ENCODE peak calls at places on chromosomes 16 and 17, in eight cellular contexts. One of them, this sample, is unnamed.

GRCh38 chr17:79082311-79083190 is 7.9 kb downstream of the ENGASE start:
- DNase-seq in head of caudate nucleus: peak
- DNase-seq in stimulated activated CD8-positive, alpha-beta memory T cell treated with anti-CD3 and anti-CD28 coated beads, Interleukin-7, amount 100 ng/mL, for 24 hours: peak
- DNase-seq in occipital lobe: no peak
- DNase-seq in activated CD4-positive, alpha-beta T cell treated with anti-CD3 and anti-CD28 coated beads, Interleukin-2, amount 50 U/mL, for 24 hours: peak
- DNase-seq in DMS153: no peak
- DNase-seq in NCI-H748 treated with DMSO at 0.1 percent for 48 hours: peak
- DNase-seq in left cardiac atrium: peak
- DNase-seq in this sample: no peak

GRCh38 chr16:58466396-58466795 is 33.5 kb upstream of the NDRG4 start:
- DNase-seq in head of caudate nucleus: no peak
- DNase-seq in stimulated activated CD8-positive, alpha-beta memory T cell treated with anti-CD3 and anti-CD28 coated beads, Interleukin-7, amount 100 ng/mL, for 24 hours: no peak
- DNase-seq in occipital lobe: no peak
- DNase-seq in activated CD4-positive, alpha-beta T cell treated with anti-CD3 and anti-CD28 coated beads, Interleukin-2, amount 50 U/mL, for 24 hours: no peak
- DNase-seq in DMS153: no peak
- DNase-seq in NCI-H748 treated with DMSO at 0.1 percent for 48 hours: no peak
- DNase-seq in left cardiac atrium: no peak
- DNase-seq in this sample: no peak

GRCh38 chr16:24820522-24820921 is 25.2 kb upstream of the SLC5A11 start:
- DNase-seq in head of caudate nucleus: no peak
- DNase-seq in stimulated activated CD8-positive, alpha-beta memory T cell treated with anti-CD3 and anti-CD28 coated beads, Interleukin-7, amount 100 ng/mL, for 24 hours: no peak
- DNase-seq in occipital lobe: no peak
- DNase-seq in activated CD4-positive, alpha-beta T cell treated with anti-CD3 and anti-CD28 coated beads, Interleukin-2, amount 50 U/mL, for 24 hours: no peak
- DNase-seq in DMS153: no peak
- DNase-seq in NCI-H748 treated with DMSO at 0.1 percent for 48 hours: no peak
- DNase-seq in left cardiac atrium: no peak
- DNase-seq in this sample: no peak

GRCh38 chr17:61454095-61454931 is 2.1 kb downstream of the TBX4 start:
- DNase-seq in head of caudate nucleus: no peak
- DNase-seq in stimulated activated CD8-positive, alpha-beta memory T cell treated with anti-CD3 and anti-CD28 coated beads, Interleukin-7, amount 100 ng/mL, for 24 hours: no peak
- DNase-seq in occipital lobe: no peak
- DNase-seq in activated CD4-positive, alpha-beta T cell treated with anti-CD3 and anti-CD28 coated beads, Interleukin-2, amount 50 U/mL, for 24 hours: no peak
- DNase-seq in DMS153: no peak
- DNase-seq in NCI-H748 treated with DMSO at 0.1 percent for 48 hours: no peak
- DNase-seq in left cardiac atrium: no peak
- DNase-seq in this sample: no peak

GRCh38 chr17:7717756-7718350 is 309 bp downstream of the DNAH2 start:
- DNase-seq in head of caudate nucleus: peak
- DNase-seq in stimulated activated CD8-positive, alpha-beta memory T cell treated with anti-CD3 and anti-CD28 coated beads, Interleukin-7, amount 100 ng/mL, for 24 hours: no peak
- DNase-seq in occipital lobe: no peak
- DNase-seq in activated CD4-positive, alpha-beta T cell treated with anti-CD3 and anti-CD28 coated beads, Interleukin-2, amount 50 U/mL, for 24 hours: no peak
- DNase-seq in DMS153: no peak
- DNase-seq in NCI-H748 treated with DMSO at 0.1 percent for 48 hours: no peak
- DNase-seq in left cardiac atrium: no peak
- DNase-seq in this sample: peak

GRCh38 chr16:943971-944370 is 26.8 kb downstream of the LMF1 start:
- DNase-seq in head of caudate nucleus: no peak
- DNase-seq in stimulated activated CD8-positive, alpha-beta memory T cell treated with anti-CD3 and anti-CD28 coated beads, Interleukin-7, amount 100 ng/mL, for 24 hours: no peak
- DNase-seq in occipital lobe: no peak
- DNase-seq in activated CD4-positive, alpha-beta T cell treated with anti-CD3 and anti-CD28 coated beads, Interleukin-2, amount 50 U/mL, for 24 hours: no peak
- DNase-seq in DMS153: no peak
- DNase-seq in NCI-H748 treated with DMSO at 0.1 percent for 48 hours: no peak
- DNase-seq in left cardiac atrium: no peak
- DNase-seq in this sample: no peak

GRCh38 chr16:11547517-11547916 is 39.2 kb downstream of the LITAF start:
- DNase-seq in head of caudate nucleus: peak
- DNase-seq in stimulated activated CD8-positive, alpha-beta memory T cell treated with anti-CD3 and anti-CD28 coated beads, Interleukin-7, amount 100 ng/mL, for 24 hours: no peak
- DNase-seq in occipital lobe: no peak
- DNase-seq in activated CD4-positive, alpha-beta T cell treated with anti-CD3 and anti-CD28 coated beads, Interleukin-2, amount 50 U/mL, for 24 hours: no peak
- DNase-seq in DMS153: no peak
- DNase-seq in NCI-H748 treated with DMSO at 0.1 percent for 48 hours: no peak
- DNase-seq in left cardiac atrium: no peak
- DNase-seq in this sample: peak

GRCh38 chr17:2500446-2500845 is 11.2 kb downstream of the METTL16 start:
- DNase-seq in head of caudate nucleus: no peak
- DNase-seq in stimulated activated CD8-positive, alpha-beta memory T cell treated with anti-CD3 and anti-CD28 coated beads, Interleukin-7, amount 100 ng/mL, for 24 hours: no peak
- DNase-seq in occipital lobe: no peak
- DNase-seq in activated CD4-positive, alpha-beta T cell treated with anti-CD3 and anti-CD28 coated beads, Interleukin-2, amount 50 U/mL, for 24 hours: no peak
- DNase-seq in DMS153: no peak
- DNase-seq in NCI-H748 treated with DMSO at 0.1 percent for 48 hours: no peak
- DNase-seq in left cardiac atrium: no peak
- DNase-seq in this sample: no peak

GRCh38 chr17:80119271-80119791 is 17.9 kb downstream of the GAA start:
- DNase-seq in head of caudate nucleus: no peak
- DNase-seq in stimulated activated CD8-positive, alpha-beta memory T cell treated with anti-CD3 and anti-CD28 coated beads, Interleukin-7, amount 100 ng/mL, for 24 hours: no peak
- DNase-seq in occipital lobe: no peak
- DNase-seq in activated CD4-positive, alpha-beta T cell treated with anti-CD3 and anti-CD28 coated beads, Interleukin-2, amount 50 U/mL, for 24 hours: no peak
- DNase-seq in DMS153: no peak
- DNase-seq in NCI-H748 treated with DMSO at 0.1 percent for 48 hours: no peak
- DNase-seq in left cardiac atrium: no peak
- DNase-seq in this sample: no peak

GRCh38 chr16:57960826-57961472 is 10.0 kb downstream of the CNGB1 start:
- DNase-seq in head of caudate nucleus: no peak
- DNase-seq in stimulated activated CD8-positive, alpha-beta memory T cell treated with anti-CD3 and anti-CD28 coated beads, Interleukin-7, amount 100 ng/mL, for 24 hours: no peak
- DNase-seq in occipital lobe: no peak
- DNase-seq in activated CD4-positive, alpha-beta T cell treated with anti-CD3 and anti-CD28 coated beads, Interleukin-2, amount 50 U/mL, for 24 hours: no peak
- DNase-seq in DMS153: no peak
- DNase-seq in NCI-H748 treated with DMSO at 0.1 percent for 48 hours: no peak
- DNase-seq in left cardiac atrium: no peak
- DNase-seq in this sample: no peak